ENCODE peak calls at places on chromosomes 2 and 18, in nine cellular contexts. C is NCI-H2081; F is ELR; M is astrocyte; I is activated naive CD4-positive, alpha-beta T cell treated with anti-CD3 and anti-CD28 coated beads, Interleukin-2, amount 50 U/mL, for 16 hours; W is type B pancreatic cell; P is coronary artery; N is fibroblast of mammary gland; V is HepG2. R is an unnamed sample.

GRCh38 chr2:223262946-223263345 is 211.0 kb downstream of the KCNE4 start:
- DNase-seq in C (no peak), F (peak), M (peak), I (no peak), W (no peak), P (no peak), N (peak), V (no peak), R (no peak)

GRCh38 chr2:133838642-133839370 is 270.5 kb upstream of the NCKAP5 start:
- DNase-seq in C (no peak), F (no peak), M (no peak), I (no peak), W (no peak), P (peak), N (no peak), V (no peak), R (no peak)

GRCh38 chr18:46199515-46200147 is 95.4 kb downstream of the HAUS1 start:
- DNase-seq in C (no peak), F (peak), M (peak), I (no peak), W (no peak), P (no peak), N (peak), V (peak), R (no peak)

GRCh38 chr18:45109271-45109670 is 428.6 kb downstream of the SETBP1 start:
- DNase-seq in C (no peak), F (no peak), M (no peak), I (no peak), W (no peak), P (no peak), N (peak), V (no peak), R (no peak)

GRCh38 chr2:239735131-239735828 is 289.9 kb downstream of the NDUFA10 start:
- DNase-seq in C (no peak), F (no peak), M (no peak), I (no peak), W (no peak), P (no peak), N (no peak), V (peak), R (no peak)

GRCh38 chr18:13217971-13218375 is 587 bp upstream of the LDLRAD4 start:
- DNase-seq in C (no peak), F (no peak), M (no peak), I (no peak), W (no peak), P (peak), N (no peak), V (no peak), R (no peak)

GRCh38 chr2:126212735-126213134 is 443.2 kb upstream of the GYPC start:
- DNase-seq in C (no peak), F (no peak), M (no peak), I (no peak), W (no peak), P (no peak), N (no peak), V (no peak), R (no peak)

GRCh38 chr2:54709341-54709809 is 14.1 kb upstream of the EML6 start:
- DNase-seq in C (no peak), F (no peak), M (no peak), I (peak), W (no peak), P (no peak), N (no peak), V (no peak), R (peak)

GRCh38 chr2:203648273-203648672 is 58.2 kb upstream of the CD28 start:
- DNase-seq in C (no peak), F (no peak), M (no peak), I (no peak), W (no peak), P (no peak), N (no peak), V (peak), R (no peak)

GRCh38 chr2:9837451-9837850 is 5.8 kb upstream of the TAF1B start:
- DNase-seq in C (no peak), F (no peak), M (no peak), I (no peak), W (no peak), P (no peak), N (no peak), V (no peak), R (no peak)

GRCh38 chr2:18273205-18273604 is 287.2 kb downstream of the RDH14 start:
- DNase-seq in C (no peak), F (no peak), M (no peak), I (no peak), W (no peak), P (no peak), N (no peak), V (no peak), R (no peak)

GRCh38 chr18:2570772-2571199 is 519 bp downstream of the METTL4 start:
- DNase-seq in C (peak), F (peak), M (peak), I (peak), W (peak), P (peak), N (peak), V (peak), R (no peak)

GRCh38 chr2:148096012-148096411 is 75.1 kb downstream of the MBD5 start:
- DNase-seq in C (no peak), F (peak), M (no peak), I (no peak), W (no peak), P (no peak), N (no peak), V (no peak), R (no peak)

GRCh38 chr18:35041752-35042379 is 653 bp downstream of the MAPRE2 start:
- DNase-seq in C (no peak), F (peak), M (no peak), I (peak), W (no peak), P (no peak), N (no peak), V (no peak), R (no peak)

GRCh38 chr2:30225131-30225762 is 6.1 kb upstream of the LBH start:
- DNase-seq in C (no peak), F (peak), M (peak), I (peak), W (no peak), P (peak), N (peak), V (no peak), R (peak)

GRCh38 chr2:105578166-105578565 is 166.5 kb upstream of the NCK2 start:
- DNase-seq in C (no peak), F (no peak), M (no peak), I (no peak), W (no peak), P (no peak), N (no peak), V (no peak), R (no peak)

GRCh38 chr2:36357506-36358316 is 2.1 kb downstream of the CRIM1 start:
- DNase-seq in C (no peak), F (peak), M (peak), I (peak), W (no peak), P (peak), N (peak), V (peak), R (peak)

GRCh38 chr2:227180286-227180685 is 15.9 kb downstream of the COL4A3 start:
- DNase-seq in C (no peak), F (no peak), M (no peak), I (no peak), W (no peak), P (no peak), N (no peak), V (no peak), R (no peak)

GRCh38 chr2:120442923-120443571 is 97.1 kb downstream of the INHBB start:
- DNase-seq in C (no peak), F (no peak), M (no peak), I (peak), W (no peak), P (no peak), N (no peak), V (no peak), R (peak)

GRCh38 chr18:58402247-58402646 is 226.6 kb downstream of the ALPK2 start:
- DNase-seq in C (no peak), F (no peak), M (peak), I (no peak), W (no peak), P (no peak), N (no peak), V (peak), R (no peak)

GRCh38 chr18:9135912-9136314 is 668 bp upstream of the ANKRD12 start:
- DNase-seq in C (peak), F (peak), M (no peak), I (no peak), W (peak), P (no peak), N (peak), V (peak), R (no peak)

GRCh38 chr2:231680284-231680991 is 27.9 kb upstream of the PTMA start:
- DNase-seq in C (no peak), F (peak), M (no peak), I (no peak), W (peak), P (no peak), N (no peak), V (peak), R (no peak)

GRCh38 chr18:48442761-48443160 is 33.6 kb upstream of the ZBTB7C start:
- DNase-seq in C (no peak), F (peak), M (no peak), I (no peak), W (no peak), P (no peak), N (peak), V (no peak), R (no peak)

GRCh38 chr2:240783819-240784621 is 36.0 kb downstream of the KIF1A start:
- DNase-seq in C (no peak), F (no peak), M (no peak), I (peak), W (no peak), P (no peak), N (no peak), V (no peak), R (no peak)

GRCh38 chr18:54086046-54086802 is 138.2 kb downstream of the MBD2 start:
- DNase-seq in C (no peak), F (no peak), M (no peak), I (no peak), W (no peak), P (no peak), N (no peak), V (no peak), R (no peak)

GRCh38 chr2:121502781-121503180 is 27.9 kb upstream of the RNU4ATAC start:
- DNase-seq in C (no peak), F (peak), M (peak), I (no peak), W (no peak), P (no peak), N (peak), V (no peak), R (no peak)

GRCh38 chr2:100819365-100820345 is at the start of gene NPAS2:
- DNase-seq in C (no peak), F (peak), M (peak), I (peak), W (no peak), P (no peak), N (peak), V (peak), R (peak)

GRCh38 chr2:58569460-58570185 is 328.5 kb upstream of the FANCL start:
- DNase-seq in C (no peak), F (peak), M (peak), I (no peak), W (no peak), P (no peak), N (no peak), V (no peak), R (no peak)

GRCh38 chr2:234348081-234348480 is 148.8 kb downstream of the ARL4C start:
- DNase-seq in C (no peak), F (no peak), M (peak), I (no peak), W (no peak), P (no peak), N (no peak), V (no peak), R (no peak)